ENCODE peak calls at places on chromosomes 2 and 18, in eight cellular contexts. B is DMS 273 treated with DMSO at 0.1 percent for 48 hours, T is EL, M is NCI-H1092, I is mesenchymal stem cell, W is fibroblast of the aortic adventitia, P is ACHN, H is A172. G is an unnamed sample.

GRCh38 chr2:221350621-221351020 is 221.5 kb downstream of the EPHA4 start:
- DNase-seq in B (no peak), T (peak; percentile 3), M (no peak), I (peak; percentile 5), W (no peak), P (no peak), H (no peak), G (no peak)

GRCh38 chr2:101432411-101433181 is 42.3 kb downstream of the RFX8 start:
- DNase-seq in B (no peak), T (no peak), M (no peak), I (no peak), W (peak; percentile 48), P (no peak), H (no peak), G (no peak)

GRCh38 chr2:121596221-121597080 is 52.8 kb downstream of the CLASP1 start:
- DNase-seq in B (no peak), T (peak; percentile 73), M (no peak), I (peak; percentile 75), W (peak; percentile 58), P (peak; percentile 89), H (peak; percentile 53), G (peak; percentile 83)

GRCh38 chr2:219596954-219597551 is 604 bp upstream of the STK11IP start:
- DNase-seq in B (no peak), T (no peak), M (no peak), I (no peak), W (peak; percentile 38), P (peak; percentile 63), H (peak; percentile 44), G (peak; percentile 62)

GRCh38 chr2:142975239-142975638 is 97.8 kb downstream of the KYNU start:
- DNase-seq in B (no peak), T (no peak), M (no peak), I (no peak), W (no peak), P (no peak), H (no peak), G (no peak)

GRCh38 chr2:179860255-179861026 is 971 bp downstream of the ZNF385B start:
- DNase-seq in B (no peak), T (peak; percentile 2), M (no peak), I (peak; percentile 1), W (no peak), P (no peak), H (no peak), G (no peak)

GRCh38 chr18:34600118-34600517 is 110.0 kb upstream of the DTNA start:
- DNase-seq in B (no peak), T (no peak), M (no peak), I (no peak), W (peak; percentile 48), P (no peak), H (peak; percentile 15), G (no peak)

GRCh38 chr2:240578110-240578450 is 8.5 kb upstream of the CAPN10 start:
- DNase-seq in B (no peak), T (no peak), M (no peak), I (no peak), W (no peak), P (no peak), H (no peak), G (no peak)

GRCh38 chr2:203463176-203463797 is 71.8 kb downstream of the RAPH1 start:
- DNase-seq in B (no peak), T (no peak), M (no peak), I (no peak), W (peak; percentile 80), P (no peak), H (no peak), G (no peak)

G was measured in kidney glomerular epithelial cell.